ENCODE peak calls at places on chromosomes 3 and 15, in eight cellular contexts. Z is IMR-90, J is T-helper 2 cell, O is AG20443, X is NCI-H1105 treated with DMSO at 0.1 percent for 48 hours, Y is WTC11, S is T47D, R is HT1080. F is an unnamed sample.

GRCh38 chr15:101296418-101297405 is 1.7 kb upstream of the SNRPA1 start:
- DNase-seq in Z (peak; percentile 29), J (no peak), O (no peak), X (no peak), Y (no peak), S (no peak), R (no peak), F (no peak)

GRCh38 chr3:139339219-139339906 is 4.5 kb upstream of the MRPS22 start:
- DNase-seq in Z (peak; percentile 6), J (no peak), O (no peak), X (no peak), Y (no peak), S (no peak), R (no peak), F (no peak)

GRCh38 chr3:149376728-149377407 is 581 bp downstream of the TM4SF1 start:
- DNase-seq in Z (peak; percentile 59), J (no peak), O (no peak), X (no peak), Y (no peak), S (no peak), R (no peak), F (no peak)

GRCh38 chr3:56467108-56467507 is 1.2 kb downstream of the ERC2 start:
- DNase-seq in Z (peak; percentile 43), J (no peak), O (peak; percentile 18), X (peak; percentile 89), Y (peak; percentile 87), S (peak; percentile 93), R (peak; percentile 85), F (no peak)

GRCh38 chr3:64509216-64509615 is 178.6 kb downstream of the ADAMTS9 start:
- DNase-seq in Z (peak; percentile 48), J (no peak), O (no peak), X (no peak), Y (no peak), S (no peak), R (no peak), F (no peak)

GRCh38 chr3:104596551-104596950 is 770.2 kb upstream of the ALCAM start:
- DNase-seq in Z (peak; percentile 67), J (no peak), O (peak; percentile 26), X (peak; percentile 67), Y (no peak), S (peak; percentile 76), R (peak; percentile 65), F (no peak)

GRCh38 chr15:85518979-85519761 is 138.8 kb downstream of the AKAP13 start:
- DNase-seq in Z (peak; percentile 73), J (no peak), O (no peak), X (no peak), Y (no peak), S (no peak), R (no peak), F (no peak)

GRCh38 chr3:170500995-170501394 is 82.3 kb downstream of the CLDN11 start:
- DNase-seq in Z (no peak), J (no peak), O (no peak), X (no peak), Y (no peak), S (no peak), R (peak; percentile 28), F (no peak)

GRCh38 chr15:34342737-34343575 is at the start of the genes NOP10 and NUTM1:
- DNase-seq in Z (peak; percentile 93), J (peak; percentile 87), O (peak; percentile 89), X (peak; percentile 79), Y (peak; percentile 97), S (peak; percentile 94), R (peak; percentile 88), F (peak; percentile 89)

GRCh38 chr3:112751564-112751963 is 95.1 kb downstream of the CD200R1L start:
- DNase-seq in Z (no peak), J (no peak), O (no peak), X (no peak), Y (no peak), S (no peak), R (no peak), F (no peak)

GRCh38 chr15:69391046-69391757 is 22.9 kb upstream of the KIF23 start:
- DNase-seq in Z (no peak), J (no peak), O (no peak), X (no peak), Y (no peak), S (peak; percentile 63), R (no peak), F (no peak)

GRCh38 chr3:193240436-193240849 is 579 bp upstream of the PLAAT1 start:
- DNase-seq in Z (no peak), J (no peak), O (no peak), X (no peak), Y (peak; percentile 25), S (no peak), R (no peak), F (no peak)

GRCh38 chr3:52432631-52433030 is 12.3 kb downstream of the SEMA3G start:
- DNase-seq in Z (no peak), J (no peak), O (no peak), X (no peak), Y (no peak), S (peak; percentile 82), R (no peak), F (no peak)

GRCh38 chr3:65532164-65532563 is 506.6 kb downstream of the MAGI1 start:
- DNase-seq in Z (no peak), J (no peak), O (no peak), X (no peak), Y (no peak), S (no peak), R (no peak), F (no peak)

GRCh38 chr3:18194431-18194830 is 230.7 kb downstream of the SATB1 start:
- DNase-seq in Z (peak; percentile 17), J (no peak), O (no peak), X (no peak), Y (no peak), S (no peak), R (peak; percentile 6), F (no peak)

GRCh38 chr3:13506239-13506638 is 26.1 kb downstream of the HDAC11 start:
- DNase-seq in Z (no peak), J (no peak), O (no peak), X (no peak), Y (no peak), S (no peak), R (no peak), F (no peak)

GRCh38 chr3:171295502-171296373 is 164.5 kb downstream of the TNIK start:
- DNase-seq in Z (no peak), J (no peak), O (no peak), X (no peak), Y (no peak), S (peak; percentile 39), R (no peak), F (no peak)

GRCh38 chr15:100687532-100688215 is 85.3 kb downstream of the ASB7 start:
- DNase-seq in Z (peak; percentile 86), J (no peak), O (peak; percentile 73), X (no peak), Y (no peak), S (no peak), R (peak; percentile 84), F (no peak)

GRCh38 chr3:13009132-13009945 is 63.9 kb downstream of the IQSEC1 start:
- DNase-seq in Z (no peak), J (peak; percentile 29), O (no peak), X (no peak), Y (no peak), S (no peak), R (peak; percentile 79), F (peak; percentile 34)

GRCh38 chr3:19972056-19972455 is 25.2 kb downstream of the RAB5A start:
- DNase-seq in Z (peak; percentile 62), J (no peak), O (no peak), X (no peak), Y (no peak), S (peak; percentile 49), R (no peak), F (no peak)

GRCh38 chr3:25662921-25663320 is 1.8 kb downstream of the TOP2B start:
- DNase-seq in Z (peak; percentile 4), J (no peak), O (no peak), X (no peak), Y (no peak), S (no peak), R (no peak), F (no peak)

GRCh38 chr3:178562143-178562868 is 26.1 kb downstream of the KCNMB2 start:
- DNase-seq in Z (no peak), J (no peak), O (peak; percentile 8), X (no peak), Y (no peak), S (no peak), R (peak; percentile 56), F (no peak)